ENCODE peak calls at places on chromosomes 7 and 10, in seven cellular contexts. X is astrocyte, U is HFF-Myc, A is right lobe of liver, F is mucosa of descending colon, T is HAP-1, R is lower lobe of right lung. Z is an unnamed sample.

GRCh38 chr7:746074-747061 is 19.3 kb upstream of the PRKAR1B start:
- DNase-seq in F (no peak), X (no peak), T (no peak), R (peak; percentile 28), A (peak; percentile 41), U (no peak), Z (no peak)

GRCh38 chr10:340646-341045 is 205.4 kb downstream of the ZMYND11 start:
- DNase-seq in R (no peak), A (no peak), T (no peak), U (no peak), X (no peak), F (no peak), Z (no peak)

GRCh38 chr10:7186387-7187032 is 224.3 kb downstream of the SFMBT2 start:
- DNase-seq in F (no peak), A (no peak), T (no peak), U (no peak), R (no peak), X (peak; percentile 4), Z (no peak)

GRCh38 chr10:34316154-34316553 is 498.9 kb downstream of the PARD3 start:
- DNase-seq in U (no peak), T (no peak), X (no peak), R (no peak), A (no peak), F (no peak), Z (no peak)

GRCh38 chr10:11595395-11595692 is 16.1 kb downstream of the USP6NL start:
- DNase-seq in R (no peak), X (peak; percentile 48), A (no peak), U (no peak), F (no peak), T (no peak), Z (no peak)

GRCh38 chr10:6162589-6163356 is 40.0 kb upstream of the PFKFB3 start:
- DNase-seq in A (no peak), T (peak; percentile 82), U (no peak), R (no peak), F (peak; percentile 41), X (no peak), Z (no peak)

GRCh38 chr7:43870316-43870715 is 999 bp upstream of the MRPS24 start:
- DNase-seq in F (no peak), T (no peak), U (no peak), A (no peak), X (no peak), R (no peak), Z (no peak)

GRCh38 chr10:18238875-18239485 is 98.8 kb downstream of the CACNB2 start:
- DNase-seq in R (no peak), U (peak; percentile 17), F (peak; percentile 30), T (peak; percentile 32), X (peak; percentile 29), A (no peak), Z (no peak)

GRCh38 chr7:45601816-45602540 is 27.8 kb downstream of the ADCY1 start:
- DNase-seq in U (no peak), A (peak; percentile 28), T (no peak), R (no peak), X (no peak), F (no peak), Z (peak; percentile 1)

GRCh38 chr10:125094826-125095225 is 65.5 kb downstream of the CTBP2 start:
- DNase-seq in X (no peak), T (no peak), F (no peak), A (peak; percentile 28), U (no peak), R (peak; percentile 43), Z (no peak)

GRCh38 chr10:63515002-63515763 is 6.0 kb upstream of the REEP3 start:
- DNase-seq in U (no peak), F (peak; percentile 22), X (peak; percentile 75), A (no peak), R (no peak), T (no peak), Z (no peak)

GRCh38 chr7:16203065-16203464 is 218.3 kb downstream of the CRPPA start:
- DNase-seq in U (no peak), T (no peak), X (no peak), F (peak; percentile 71), R (no peak), A (no peak), Z (no peak)

GRCh38 chr7:47191876-47192291 is 390.0 kb downstream of the TNS3 start:
- DNase-seq in F (peak; percentile 90), A (no peak), T (no peak), R (peak; percentile 69), X (no peak), U (no peak), Z (no peak)

GRCh38 chr10:10872035-10872673 is 145.5 kb upstream of the CELF2 start:
- DNase-seq in T (no peak), X (peak; percentile 98), U (peak; percentile 63), A (no peak), F (no peak), R (no peak), Z (no peak)

GRCh38 chr7:136692221-136692620 is 176.2 kb upstream of the CHRM2 start:
- DNase-seq in R (no peak), X (no peak), T (no peak), A (no peak), F (no peak), U (no peak), Z (no peak)

GRCh38 chr7:136688601-136689000 is 179.9 kb upstream of the CHRM2 start:
- DNase-seq in R (no peak), F (no peak), U (no peak), T (no peak), A (no peak), X (no peak), Z (no peak)

GRCh38 chr7:136685506-136685905 is 182.9 kb upstream of the CHRM2 start:
- DNase-seq in X (no peak), A (no peak), U (no peak), R (no peak), T (no peak), F (no peak), Z (no peak)

GRCh38 chr7:136693166-136694119 is 175.0 kb upstream of the CHRM2 start:
- DNase-seq in U (no peak), R (no peak), T (no peak), X (no peak), A (no peak), F (no peak), Z (no peak)

GRCh38 chr7:136687693-136688322 is 180.6 kb upstream of the CHRM2 start:
- DNase-seq in A (no peak), R (no peak), F (peak; percentile 6), T (peak; percentile 47), U (peak; percentile 11), X (peak; percentile 3), Z (no peak)
- H3K4me3 ChIP-seq in A (no peak overlapping the region), R (no peak overlapping the region), F (no peak overlapping the region), T (no peak overlapping the region), U (no peak overlapping the region), X (no peak overlapping the region), Z (no peak overlapping the region)

GRCh38 chr7:121489440-121489839 is 93.3 kb upstream of the FAM3C start:
- DNase-seq in R (no peak), X (no peak), A (no peak), F (no peak), T (no peak), U (no peak), Z (no peak)

GRCh38 chr7:121484089-121484763 is 88.1 kb upstream of the FAM3C start:
- DNase-seq in F (no peak), X (no peak), A (no peak), U (no peak), T (no peak), R (no peak), Z (no peak)

GRCh38 chr7:121486590-121486989 is 90.5 kb upstream of the FAM3C start:
- DNase-seq in T (no peak), X (no peak), A (no peak), R (no peak), F (no peak), U (no peak), Z (no peak)

GRCh38 chr7:121488251-121488650 is 92.1 kb upstream of the FAM3C start:
- DNase-seq in T (no peak), A (no peak), X (no peak), F (no peak), U (no peak), R (no peak), Z (no peak)

DNA sequence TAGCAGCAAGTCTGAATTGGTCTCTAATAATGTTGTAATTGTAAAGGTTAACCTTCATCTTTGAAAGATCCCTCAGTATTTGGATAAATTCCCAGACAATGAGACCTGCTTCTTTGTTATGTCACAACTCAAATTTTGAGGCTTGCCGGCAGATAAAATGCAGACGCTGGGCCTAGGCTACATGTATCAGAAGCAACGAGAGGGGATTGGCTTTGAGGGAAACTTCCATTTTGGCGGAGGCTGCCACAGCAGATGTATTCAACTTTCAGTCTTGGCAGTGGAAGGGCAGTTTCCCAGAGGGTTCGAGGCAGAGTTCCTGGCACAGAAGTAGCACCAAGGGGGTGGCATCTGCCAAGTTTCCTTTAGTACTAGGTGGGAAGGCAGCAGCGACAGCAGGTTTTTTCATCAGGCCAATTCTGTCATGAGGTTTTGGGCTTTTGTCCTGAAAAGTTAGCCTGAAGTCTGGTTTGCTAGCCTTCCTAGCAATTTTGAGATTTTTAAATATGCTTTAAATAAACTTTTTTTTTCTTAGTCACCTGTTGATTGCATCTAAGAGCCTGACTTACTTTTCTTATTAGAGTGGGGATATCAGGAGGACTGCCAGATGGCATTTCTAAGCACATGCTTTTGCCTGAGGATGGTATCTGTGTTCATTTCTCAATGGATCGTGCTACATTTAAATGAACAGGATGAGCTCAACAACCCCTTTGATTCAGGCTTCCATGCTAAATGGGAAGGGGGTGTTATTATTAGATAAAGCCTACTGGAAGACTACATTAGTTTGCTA is 89.5 kb upstream of the FAM3C start:
- DNase-seq in R (no peak), X (peak; percentile 60), A (no peak), U (no peak), F (no peak), T (no peak), Z (no peak)
- H3K4me3 ChIP-seq in R (no peak overlapping the region), X (no peak overlapping the region), A (no peak overlapping the region), U (no peak overlapping the region), F (no peak overlapping the region), T (no peak overlapping the region), Z (no peak overlapping the region)

DNA sequence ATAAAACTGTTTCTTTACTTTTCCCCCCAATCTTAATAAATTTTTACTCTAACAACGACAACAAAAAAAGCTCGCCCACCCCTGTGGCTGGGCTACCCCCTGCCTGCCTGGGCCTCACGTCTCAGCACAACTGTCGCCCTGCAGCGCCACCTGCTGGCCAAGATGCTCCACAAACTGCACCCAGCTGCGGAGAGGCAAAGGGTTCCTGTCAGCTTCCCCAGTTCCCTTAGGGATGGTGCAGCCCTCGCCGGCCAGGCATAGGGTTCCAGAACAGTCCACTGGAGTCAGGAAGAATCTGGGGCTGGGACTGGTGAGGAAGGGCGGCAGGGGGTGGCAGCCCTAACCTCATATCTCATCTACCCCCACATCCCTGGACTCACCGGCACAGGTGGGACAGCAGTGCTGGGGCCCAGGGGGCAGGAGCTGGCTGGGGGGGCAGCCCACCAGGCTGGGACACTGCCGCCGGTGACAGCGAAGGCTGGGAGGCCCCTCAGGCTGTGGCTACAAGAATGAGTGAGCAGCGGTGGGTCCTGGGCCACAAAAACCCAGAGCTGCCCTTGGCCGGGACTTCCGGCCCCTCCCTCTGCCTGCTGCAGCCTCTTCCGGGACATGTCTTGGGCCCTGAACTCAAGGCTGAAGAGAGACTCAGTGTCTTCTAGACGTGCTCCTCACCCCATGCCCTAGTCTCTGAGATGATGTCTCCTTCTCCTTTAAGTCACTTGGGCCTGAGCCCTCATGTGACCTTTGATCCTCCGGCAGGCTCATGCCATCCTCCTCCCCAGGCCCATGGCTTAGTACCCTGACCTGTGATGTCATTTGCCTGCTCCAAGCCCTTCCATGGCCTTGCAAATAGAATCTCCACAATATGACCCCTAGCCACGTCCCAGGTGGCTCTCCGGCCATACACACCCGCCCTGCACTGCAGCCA is 21.2 kb downstream of the ATP6V1F start:
- DNase-seq in A (peak; percentile 84), F (peak; percentile 93), X (no peak), U (no peak), R (peak; percentile 87), T (peak; percentile 90), Z (peak; percentile 97)
- H3K4me3 ChIP-seq in A (no peak overlapping the region), F (no peak overlapping the region), X (no peak overlapping the region), U (no peak overlapping the region), R (peak overlapping the region; percentile 35), T (no peak overlapping the region), Z (no peak overlapping the region)

GRCh38 chr10:73647875-73648228 is 6.6 kb upstream of the MYOZ1 start:
- DNase-seq in X (no peak), A (no peak), R (no peak), F (no peak), U (no peak), T (no peak), Z (no peak)
- H3K4me3 ChIP-seq in X (peak overlapping the region; percentile 48), A (peak overlapping the region; percentile 39), R (peak overlapping the region; percentile 69), F (peak overlapping the region; percentile 17), U (peak overlapping the region; percentile 49), T (no peak overlapping the region), Z (peak overlapping the region; percentile 56)

Z was measured in pancreas.